ENCODE peak calls at places on chromosomes 11 and 22, in ten cellular contexts. L, A, J, F, H, N, I, E, X and S are unnamed samples.

GRCh38 chr22:31083377-31083768 is 2.3 kb downstream of the SMTN start:
- DNase-seq in L (no peak), A (no peak), J (no peak), F (no peak), H (no peak), N (no peak), I (peak), E (no peak), X (no peak), S (no peak)

GRCh38 chr11:92717240-92717639 is 252.2 kb upstream of the MTNR1B start:
- DNase-seq in L (no peak), A (no peak), J (no peak), F (no peak), H (no peak), N (no peak), I (no peak), E (no peak), X (no peak), S (no peak)

GRCh38 chr11:19498986-19499669 is 213.5 kb upstream of the NAV2 start:
- DNase-seq in L (no peak), A (no peak), J (peak), F (peak), H (no peak), N (no peak), I (no peak), E (no peak), X (peak), S (no peak)

GRCh38 chr22:24697671-24698082 is 76.8 kb downstream of the PIWIL3 start:
- DNase-seq in L (peak), A (no peak), J (no peak), F (no peak), H (no peak), N (no peak), I (peak), E (no peak), X (no peak), S (no peak)

GRCh38 chr11:31823372-31824371 is 12.6 kb upstream of the PAX6 start:
- DNase-seq in L (no peak), A (peak), J (no peak), F (no peak), H (no peak), N (no peak), I (no peak), E (no peak), X (no peak), S (no peak)

GRCh38 chr22:27535452-27535851 is 266.1 kb downstream of the MN1 start:
- DNase-seq in L (no peak), A (no peak), J (no peak), F (no peak), H (no peak), N (no peak), I (no peak), E (no peak), X (no peak), S (no peak)

GRCh38 chr22:36741968-36742367 is 34.0 kb downstream of the IFT27 start:
- DNase-seq in L (no peak), A (no peak), J (no peak), F (no peak), H (no peak), N (no peak), I (no peak), E (no peak), X (no peak), S (no peak)

GRCh38 chr11:38448284-38448683 is 1850.2 kb upstream of the RAG2 start:
- DNase-seq in L (no peak), A (no peak), J (no peak), F (no peak), H (no peak), N (no peak), I (peak), E (no peak), X (no peak), S (no peak)

GRCh38 chr11:11230802-11231562 is 122.1 kb downstream of the CSNK2A3 start:
- DNase-seq in L (no peak), A (peak), J (peak), F (peak), H (peak), N (no peak), I (no peak), E (no peak), X (no peak), S (no peak)

GRCh38 chr11:1041936-1042608 is 5.6 kb upstream of the MUC6 start:
- DNase-seq in L (no peak), A (no peak), J (no peak), F (peak), H (no peak), N (no peak), I (peak), E (no peak), X (no peak), S (no peak)

GRCh38 chr11:123822591-123822990 is 16.4 kb upstream of the OR6M1 start:
- DNase-seq in L (no peak), A (peak), J (no peak), F (no peak), H (no peak), N (no peak), I (peak), E (no peak), X (no peak), S (no peak)

GRCh38 chr11:128860571-128861361 is 6.3 kb downstream of the KCNJ1 start:
- DNase-seq in L (no peak), A (no peak), J (peak), F (no peak), H (no peak), N (no peak), I (no peak), E (no peak), X (peak), S (no peak)

GRCh38 chr11:73221996-73222395 is 3.9 kb downstream of the P2RY2 start:
- DNase-seq in L (no peak), A (no peak), J (no peak), F (no peak), H (no peak), N (no peak), I (no peak), E (no peak), X (no peak), S (no peak)

GRCh38 chr11:130476200-130476921 is 27.9 kb downstream of the ADAMTS15 start:
- DNase-seq in L (peak), A (no peak), J (peak), F (no peak), H (no peak), N (no peak), I (no peak), E (no peak), X (peak), S (no peak)

GRCh38 chr11:123303924-123304323 is 108.9 kb upstream of the CLMP start:
- DNase-seq in L (no peak), A (peak), J (no peak), F (peak), H (no peak), N (no peak), I (no peak), E (no peak), X (no peak), S (no peak)

GRCh38 chr22:29706991-29707390 is 12.8 kb upstream of the CABP7 start:
- DNase-seq in L (no peak), A (no peak), J (no peak), F (no peak), H (no peak), N (no peak), I (peak), E (no peak), X (no peak), S (no peak)

GRCh38 chr11:86588566-86589090 is 83.8 kb downstream of the ME3 start:
- DNase-seq in L (no peak), A (peak), J (no peak), F (no peak), H (no peak), N (no peak), I (no peak), E (peak), X (no peak), S (no peak)

GRCh38 chr22:29635734-29636357 is 32.4 kb downstream of the NF2 start:
- DNase-seq in L (no peak), A (peak), J (peak), F (peak), H (no peak), N (peak), I (no peak), E (no peak), X (peak), S (peak)

GRCh38 chr11:128424271-128424709 is 163.1 kb downstream of the ETS1 start:
- DNase-seq in L (no peak), A (no peak), J (peak), F (no peak), H (no peak), N (no peak), I (no peak), E (no peak), X (no peak), S (no peak)

GRCh38 chr11:80727315-80727714 is 1286.5 kb upstream of the TENM4 start:
- DNase-seq in L (no peak), A (peak), J (peak), F (no peak), H (no peak), N (no peak), I (no peak), E (peak), X (no peak), S (no peak)

GRCh38 chr11:82225930-82226329 is 507.7 kb downstream of the FAM181B start:
- DNase-seq in L (no peak), A (peak), J (no peak), F (no peak), H (no peak), N (no peak), I (no peak), E (no peak), X (no peak), S (no peak)

GRCh38 chr11:19646308-19646707 is 66.3 kb upstream of the NAV2 start:
- DNase-seq in L (no peak), A (no peak), J (peak), F (no peak), H (no peak), N (no peak), I (no peak), E (no peak), X (peak), S (no peak)

GRCh38 chr11:64892838-64893193 is 14.4 kb upstream of the EHD1 start:
- DNase-seq in L (no peak), A (no peak), J (no peak), F (no peak), H (no peak), N (no peak), I (no peak), E (no peak), X (no peak), S (no peak)

GRCh38 chr11:61908730-61909622 is 8.4 kb downstream of the RAB3IL1 start:
- DNase-seq in L (no peak), A (peak), J (no peak), F (no peak), H (peak), N (no peak), I (peak), E (no peak), X (no peak), S (no peak)

GRCh38 chr11:61153593-61154090 is 7.6 kb downstream of the VPS37C start:
- DNase-seq in L (no peak), A (peak), J (peak), F (no peak), H (no peak), N (no peak), I (no peak), E (no peak), X (no peak), S (no peak)

GRCh38 chr22:49481651-49482399 is 345.8 kb downstream of the BRD1 start:
- DNase-seq in L (no peak), A (no peak), J (no peak), F (no peak), H (no peak), N (no peak), I (no peak), E (no peak), X (no peak), S (no peak)

GRCh38 chr11:75262961-75263852 is 22.6 kb downstream of the TPBGL start:
- DNase-seq in L (no peak), A (no peak), J (no peak), F (no peak), H (no peak), N (no peak), I (no peak), E (no peak), X (no peak), S (no peak)

GRCh38 chr22:47332246-47332980 is 570.0 kb downstream of the TBC1D22A start:
- DNase-seq in L (no peak), A (no peak), J (no peak), F (no peak), H (no peak), N (no peak), I (no peak), E (no peak), X (no peak), S (no peak)

GRCh38 chr11:116507016-116507415 is 265.8 kb downstream of the BUD13 start:
- DNase-seq in L (no peak), A (no peak), J (no peak), F (no peak), H (no peak), N (no peak), I (no peak), E (no peak), X (no peak), S (no peak)

GRCh38 chr11:64729851-64730382 is 6.9 kb upstream of the NRXN2 start:
- DNase-seq in L (no peak), A (peak), J (peak), F (no peak), H (no peak), N (no peak), I (peak), E (no peak), X (no peak), S (no peak)

GRCh38 chr11:85737738-85738137 is 51.7 kb upstream of the CCDC89 start:
- DNase-seq in L (no peak), A (no peak), J (no peak), F (no peak), H (no peak), N (no peak), I (no peak), E (no peak), X (no peak), S (no peak)

GRCh38 chr11:8597182-8597581 is 3.2 kb upstream of the STK33 start:
- DNase-seq in L (no peak), A (no peak), J (peak), F (peak), H (no peak), N (no peak), I (no peak), E (no peak), X (peak), S (no peak)

GRCh38 chr11:97895572-97895971 is 1125.2 kb upstream of the CNTN5 start:
- DNase-seq in L (no peak), A (no peak), J (no peak), F (no peak), H (no peak), N (no peak), I (no peak), E (no peak), X (no peak), S (no peak)

GRCh38 chr11:70882716-70883085 is 369.7 kb downstream of the SHANK2 start:
- DNase-seq in L (no peak), A (no peak), J (no peak), F (no peak), H (no peak), N (no peak), I (no peak), E (no peak), X (no peak), S (no peak)

GRCh38 chr11:67006029-67006884 is 16.7 kb upstream of the SYT12 start:
- DNase-seq in L (no peak), A (peak), J (peak), F (peak), H (peak), N (no peak), I (peak), E (no peak), X (no peak), S (no peak)

GRCh38 chr11:110835103-110835502 is 122.9 kb upstream of the ARHGAP20 start:
- DNase-seq in L (no peak), A (no peak), J (no peak), F (no peak), H (no peak), N (no peak), I (no peak), E (no peak), X (no peak), S (no peak)

DNA sequence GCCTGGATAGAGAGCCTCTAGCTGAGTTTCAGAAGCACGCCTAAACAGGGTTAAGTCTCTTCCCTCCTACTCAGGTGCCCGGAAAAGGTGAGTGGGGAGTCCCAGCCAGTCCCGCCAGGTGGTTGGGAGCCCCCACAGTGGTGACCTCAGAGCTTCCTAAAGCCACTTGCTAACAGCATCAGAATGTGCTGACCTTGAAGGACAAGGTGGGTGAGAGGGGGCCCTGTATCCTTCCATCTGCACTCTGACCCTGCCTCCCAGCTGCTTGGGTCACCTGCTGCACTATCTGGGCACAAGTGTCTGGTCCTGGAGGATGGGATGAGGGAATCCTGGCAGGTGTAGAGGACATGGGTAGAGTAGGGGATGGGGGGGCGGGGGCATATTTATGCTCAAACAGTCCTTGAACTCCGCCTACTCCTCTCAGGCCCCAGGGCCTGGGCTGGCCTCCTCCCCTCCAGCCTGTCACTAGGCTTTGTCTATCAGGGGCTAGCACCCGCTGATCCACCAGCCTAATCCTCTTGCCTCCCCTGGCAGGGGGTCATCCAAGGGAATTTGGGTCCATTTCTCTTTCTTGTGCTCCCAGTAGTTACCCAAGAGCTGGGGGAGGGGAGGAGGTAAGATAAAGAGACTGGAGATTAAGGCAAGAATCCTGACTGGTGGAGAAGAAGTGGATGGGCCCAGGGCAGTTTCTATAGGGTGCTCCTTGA is 3.4 kb downstream of the USP2 start:
- DNase-seq in L (no peak), A (no peak), J (no peak), F (no peak), H (no peak), N (no peak), I (no peak), E (no peak), X (no peak), S (no peak)
- H3K4me3 ChIP-seq in L (no peak), A (no peak), J (no peak), F (no peak), H (no peak), N (no peak), I (no peak), E (no peak), X (no peak), S (no peak)

GRCh38 chr22:22358136-22358535 is 113.5 kb downstream of the VPREB1 start:
- DNase-seq in L (no peak), A (no peak), J (no peak), F (no peak), H (no peak), N (no peak), I (no peak), E (no peak), X (no peak), S (no peak)

GRCh38 chr22:22358686-22359085 is 114.1 kb downstream of the VPREB1 start:
- DNase-seq in L (no peak), A (no peak), J (no peak), F (no peak), H (no peak), N (no peak), I (no peak), E (no peak), X (no peak), S (no peak)

GRCh38 chr22:22359465-22359864 is 114.9 kb downstream of the VPREB1 start:
- DNase-seq in L (no peak), A (no peak), J (no peak), F (no peak), H (no peak), N (no peak), I (no peak), E (no peak), X (no peak), S (no peak)

GRCh38 chr22:22355233-22355834 is 110.7 kb downstream of the VPREB1 start:
- DNase-seq in L (no peak), A (no peak), J (no peak), F (no peak), H (no peak), N (no peak), I (no peak), E (no peak), X (no peak), S (no peak)

DNA sequence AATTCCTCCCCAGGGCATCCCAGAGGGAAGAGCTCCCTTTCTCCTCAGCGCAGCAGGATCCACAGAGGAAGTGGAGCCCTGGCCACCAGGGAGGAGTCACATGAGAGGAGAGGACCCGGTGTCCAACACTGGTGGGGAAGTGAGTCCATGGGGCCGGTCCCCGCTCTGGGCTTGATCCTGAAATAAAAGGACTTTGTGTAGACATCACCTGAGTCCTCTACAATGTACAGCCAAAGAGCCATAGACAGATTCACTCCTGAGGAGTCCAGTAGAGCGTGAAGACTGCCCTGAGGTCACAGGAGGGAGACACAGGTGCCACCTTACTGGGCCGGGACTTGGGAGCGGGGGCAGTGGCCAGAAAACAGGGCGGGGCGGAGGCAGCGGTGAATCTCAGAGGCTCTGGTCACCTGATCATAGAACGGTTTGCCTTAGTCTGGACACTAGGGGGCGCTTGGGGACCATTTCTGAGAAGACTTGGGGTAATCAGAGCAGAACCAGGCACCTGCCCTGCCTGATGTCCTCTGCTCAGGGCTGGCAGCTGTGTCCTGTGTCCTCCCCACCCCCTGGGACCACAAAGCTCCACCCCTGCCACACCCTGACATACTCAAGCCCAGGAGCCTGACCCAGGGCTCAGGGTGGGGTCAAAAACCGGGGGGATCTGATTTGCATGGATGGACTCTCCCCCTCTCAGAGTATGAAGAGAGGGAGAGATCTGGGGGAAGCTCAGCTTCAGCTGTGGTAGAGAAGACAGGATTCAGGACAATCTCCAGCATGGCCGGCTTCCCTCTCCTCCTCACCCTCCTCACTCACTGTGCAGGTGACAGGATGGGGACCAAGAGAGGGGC is 112.7 kb downstream of the VPREB1 start:
- DNase-seq in L (peak), A (peak), J (peak), F (peak), H (peak), N (peak), I (peak), E (peak), X (peak), S (peak)
- H3K4me3 ChIP-seq in L (no peak), A (no peak), J (no peak), F (no peak), H (no peak), N (no peak), I (no peak), E (no peak), X (no peak), S (no peak)

DNA sequence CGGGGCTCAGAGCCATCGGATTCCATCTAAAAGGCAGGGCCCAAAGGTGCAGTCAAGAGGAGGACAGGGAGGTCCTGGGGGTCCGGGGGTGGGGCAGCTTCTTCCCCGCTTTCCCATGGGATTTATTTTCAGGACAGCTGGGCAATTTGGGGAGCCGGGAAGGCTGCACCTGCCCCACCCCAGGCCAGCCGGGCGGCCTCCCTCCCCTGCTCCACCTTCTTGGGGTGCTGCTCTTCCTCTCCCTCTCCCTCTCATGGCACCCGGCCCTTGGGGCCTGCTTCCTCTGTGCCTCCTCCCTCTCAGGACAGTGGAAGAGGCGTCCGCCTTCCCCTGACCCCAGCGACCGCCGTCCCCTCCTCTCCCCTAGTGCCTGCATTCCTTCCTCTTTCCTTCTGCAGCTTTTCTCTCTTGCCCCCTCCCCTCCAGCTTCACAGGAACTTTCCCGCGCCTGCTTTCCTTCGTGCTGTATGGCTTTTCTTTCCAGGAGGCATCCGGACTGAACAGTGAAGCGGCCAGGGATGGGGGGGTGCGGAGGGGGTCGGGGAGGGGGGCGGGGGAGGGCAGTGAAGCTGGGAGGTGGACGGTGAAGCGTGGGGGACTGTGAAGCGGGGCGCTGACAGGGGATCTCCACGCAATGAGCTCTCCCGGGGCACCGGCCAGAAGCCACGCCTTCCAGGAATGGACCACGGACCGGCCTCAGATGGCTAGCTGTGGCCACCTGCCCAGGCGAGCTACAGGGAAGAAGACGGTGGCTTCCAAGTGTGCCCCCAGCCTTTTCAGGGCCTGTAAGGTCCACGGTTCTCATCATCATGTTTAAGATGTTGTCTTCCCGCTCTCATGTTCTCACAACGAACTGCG is 27.0 kb downstream of the APOBEC3H start:
- DNase-seq in L (no peak), A (peak), J (no peak), F (no peak), H (no peak), N (no peak), I (no peak), E (no peak), X (no peak), S (no peak)
- H3K4me3 ChIP-seq in L (no peak), A (peak), J (no peak), F (no peak), H (no peak), N (no peak), I (no peak), E (no peak), X (no peak), S (no peak)

GRCh38 chr11:2920343-2920742 is 8.9 kb downstream of the PHLDA2 start:
- DNase-seq in L (no peak), A (no peak), J (no peak), F (no peak), H (no peak), N (no peak), I (no peak), E (no peak), X (no peak), S (no peak)
- H3K4me3 ChIP-seq in L (no peak), A (no peak), J (no peak), F (no peak), H (no peak), N (no peak), I (no peak), E (no peak), X (no peak), S (no peak)